ENCODE peak calls at places on chromosomes 4 and X, in five cellular contexts. One of them, this sample, is unnamed.
A peak's percentile ranks its signal among the peaks of the same experiment; 100 is the strongest.

GRCh38 chr4:81038636-81039350 is 8.3 kb downstream of the BMP3 start:
- DNase-seq in lung: no peak
- DNase-seq in aorta: no peak
- DNase-seq in effector memory CD4-positive, alpha-beta T cell: no peak
- DNase-seq in small intestine: no peak
- DNase-seq in this sample: no peak

GRCh38 chrX:50684871-50685270 is 129.1 kb downstream of the SHROOM4 start:
- DNase-seq in small intestine: no peak
- DNase-seq in aorta: no peak
- DNase-seq in lung: no peak
- DNase-seq in effector memory CD4-positive, alpha-beta T cell: no peak
- DNase-seq in this sample: no peak

GRCh38 chrX:123835661-123836371 is 24.0 kb upstream of the XIAP start:
- DNase-seq in small intestine: peak; percentile 51
- DNase-seq in lung: no peak
- DNase-seq in aorta: no peak
- DNase-seq in effector memory CD4-positive, alpha-beta T cell: no peak
- DNase-seq in this sample: no peak

GRCh38 chr4:40991908-40992307 is 222.4 kb downstream of the APBB2 start:
- DNase-seq in lung: no peak
- DNase-seq in effector memory CD4-positive, alpha-beta T cell: no peak
- DNase-seq in aorta: no peak
- DNase-seq in small intestine: no peak
- DNase-seq in this sample: no peak

GRCh38 chr4:2820216-2820982 is 23.2 kb upstream of the ADD1 start:
- DNase-seq in lung: no peak
- DNase-seq in effector memory CD4-positive, alpha-beta T cell: no peak
- DNase-seq in small intestine: no peak
- DNase-seq in aorta: peak; percentile 29
- DNase-seq in this sample: no peak

GRCh38 chr4:37793562-37793961 is 32.9 kb upstream of the PGM2 start:
- DNase-seq in aorta: no peak
- DNase-seq in effector memory CD4-positive, alpha-beta T cell: no peak
- DNase-seq in small intestine: peak; percentile 21
- DNase-seq in lung: peak; percentile 39
- DNase-seq in this sample: no peak

GRCh38 chr4:110540606-110541440 is 64.9 kb downstream of the ENPEP start:
- DNase-seq in effector memory CD4-positive, alpha-beta T cell: no peak
- DNase-seq in lung: no peak
- DNase-seq in small intestine: no peak
- DNase-seq in aorta: no peak
- DNase-seq in this sample: no peak

GRCh38 chr4:54992266-54992665 is 133.1 kb downstream of the KDR start:
- DNase-seq in lung: no peak
- DNase-seq in effector memory CD4-positive, alpha-beta T cell: no peak
- DNase-seq in aorta: no peak
- DNase-seq in small intestine: no peak
- DNase-seq in this sample: no peak

GRCh38 chr4:87213425-87213824 is 7.0 kb downstream of the KLHL8 start:
- DNase-seq in small intestine: no peak
- DNase-seq in aorta: no peak
- DNase-seq in lung: no peak
- DNase-seq in effector memory CD4-positive, alpha-beta T cell: no peak
- DNase-seq in this sample: no peak

GRCh38 chrX:39158801-39159657 is 357.8 kb downstream of the MID1IP1 start:
- DNase-seq in aorta: no peak
- DNase-seq in effector memory CD4-positive, alpha-beta T cell: no peak
- DNase-seq in small intestine: no peak
- DNase-seq in lung: peak; percentile 27
- DNase-seq in this sample: no peak

GRCh38 chr4:54657194-54657555 is 582 bp upstream of the KIT start:
- DNase-seq in small intestine: no peak
- DNase-seq in aorta: no peak
- DNase-seq in effector memory CD4-positive, alpha-beta T cell: no peak
- DNase-seq in lung: no peak
- DNase-seq in this sample: no peak

GRCh38 chr4:124409044-124409443 is 303.5 kb downstream of the ANKRD50 start:
- DNase-seq in aorta: no peak
- DNase-seq in small intestine: no peak
- DNase-seq in lung: no peak
- DNase-seq in effector memory CD4-positive, alpha-beta T cell: no peak
- DNase-seq in this sample: no peak

GRCh38 chr4:140094701-140095420 is 59.1 kb downstream of the MAML3 start:
- DNase-seq in effector memory CD4-positive, alpha-beta T cell: no peak
- DNase-seq in aorta: peak; percentile 90
- DNase-seq in lung: peak; percentile 49
- DNase-seq in small intestine: no peak
- DNase-seq in this sample: no peak

GRCh38 chrX:95505721-95506120 is 1178.9 kb upstream of the DIAPH2 start:
- DNase-seq in aorta: no peak
- DNase-seq in small intestine: no peak
- DNase-seq in effector memory CD4-positive, alpha-beta T cell: no peak
- DNase-seq in lung: no peak
- DNase-seq in this sample: no peak

GRCh38 chr4:129641179-129641578 is 545.2 kb downstream of the C4orf33 start:
- DNase-seq in lung: peak; percentile 50
- DNase-seq in effector memory CD4-positive, alpha-beta T cell: no peak
- DNase-seq in small intestine: peak; percentile 50
- DNase-seq in aorta: peak; percentile 57
- DNase-seq in this sample: no peak

GRCh38 chrX:44675364-44676024 is 132.8 kb upstream of the FUNDC1 start:
- DNase-seq in small intestine: no peak
- DNase-seq in effector memory CD4-positive, alpha-beta T cell: no peak
- DNase-seq in aorta: peak; percentile 60
- DNase-seq in lung: peak; percentile 43
- DNase-seq in this sample: no peak

GRCh38 chr4:67106846-67107467 is 438.3 kb downstream of the CENPC start:
- DNase-seq in effector memory CD4-positive, alpha-beta T cell: no peak
- DNase-seq in small intestine: no peak
- DNase-seq in lung: no peak
- DNase-seq in aorta: no peak
- DNase-seq in this sample: no peak

GRCh38 chr4:141352775-141353544 is 132.3 kb downstream of the ZNF330 start:
- DNase-seq in small intestine: no peak
- DNase-seq in aorta: no peak
- DNase-seq in effector memory CD4-positive, alpha-beta T cell: no peak
- DNase-seq in lung: no peak
- DNase-seq in this sample: no peak

GRCh38 chr4:65799513-65799912 is 129.2 kb upstream of the EPHA5 start:
- DNase-seq in lung: no peak
- DNase-seq in small intestine: no peak
- DNase-seq in aorta: no peak
- DNase-seq in effector memory CD4-positive, alpha-beta T cell: no peak
- DNase-seq in this sample: no peak

GRCh38 chr4:145207934-145208333 is 27.5 kb upstream of the OTUD4 start:
- DNase-seq in lung: no peak
- DNase-seq in aorta: no peak
- DNase-seq in effector memory CD4-positive, alpha-beta T cell: no peak
- DNase-seq in small intestine: no peak
- DNase-seq in this sample: no peak

GRCh38 chr4:2767705-2768074 is 11.6 kb upstream of the TNIP2 start:
- DNase-seq in small intestine: no peak
- DNase-seq in aorta: no peak
- DNase-seq in effector memory CD4-positive, alpha-beta T cell: no peak
- DNase-seq in lung: no peak
- DNase-seq in this sample: peak; percentile 67

GRCh38 chr4:119132306-119132705 is 3.3 kb upstream of the MYOZ2 start:
- DNase-seq in lung: no peak
- DNase-seq in small intestine: no peak
- DNase-seq in effector memory CD4-positive, alpha-beta T cell: no peak
- DNase-seq in aorta: no peak
- DNase-seq in this sample: no peak

GRCh38 chr4:5751918-5752802 is 41.2 kb downstream of the EVC start:
- DNase-seq in lung: no peak
- DNase-seq in aorta: no peak
- DNase-seq in effector memory CD4-positive, alpha-beta T cell: no peak
- DNase-seq in small intestine: no peak
- DNase-seq in this sample: no peak

GRCh38 chr4:113849771-113850170 is 88.2 kb upstream of the CAMK2D start:
- DNase-seq in small intestine: no peak
- DNase-seq in effector memory CD4-positive, alpha-beta T cell: no peak
- DNase-seq in lung: peak; percentile 31
- DNase-seq in aorta: peak; percentile 42
- DNase-seq in this sample: no peak

GRCh38 chr4:3710451-3711182 is 55.6 kb upstream of the ADRA2C start:
- DNase-seq in aorta: peak; percentile 56
- DNase-seq in lung: no peak
- DNase-seq in small intestine: no peak
- DNase-seq in effector memory CD4-positive, alpha-beta T cell: no peak
- DNase-seq in this sample: no peak

GRCh38 chr4:19736968-19737756 is 514.5 kb upstream of the SLIT2 start:
- DNase-seq in small intestine: no peak
- DNase-seq in lung: no peak
- DNase-seq in effector memory CD4-positive, alpha-beta T cell: no peak
- DNase-seq in aorta: no peak
- DNase-seq in this sample: no peak

GRCh38 chr4:36041340-36041739 is 203.0 kb downstream of the ARAP2 start:
- DNase-seq in small intestine: no peak
- DNase-seq in lung: no peak
- DNase-seq in aorta: no peak
- DNase-seq in effector memory CD4-positive, alpha-beta T cell: no peak
- DNase-seq in this sample: no peak

DNA sequence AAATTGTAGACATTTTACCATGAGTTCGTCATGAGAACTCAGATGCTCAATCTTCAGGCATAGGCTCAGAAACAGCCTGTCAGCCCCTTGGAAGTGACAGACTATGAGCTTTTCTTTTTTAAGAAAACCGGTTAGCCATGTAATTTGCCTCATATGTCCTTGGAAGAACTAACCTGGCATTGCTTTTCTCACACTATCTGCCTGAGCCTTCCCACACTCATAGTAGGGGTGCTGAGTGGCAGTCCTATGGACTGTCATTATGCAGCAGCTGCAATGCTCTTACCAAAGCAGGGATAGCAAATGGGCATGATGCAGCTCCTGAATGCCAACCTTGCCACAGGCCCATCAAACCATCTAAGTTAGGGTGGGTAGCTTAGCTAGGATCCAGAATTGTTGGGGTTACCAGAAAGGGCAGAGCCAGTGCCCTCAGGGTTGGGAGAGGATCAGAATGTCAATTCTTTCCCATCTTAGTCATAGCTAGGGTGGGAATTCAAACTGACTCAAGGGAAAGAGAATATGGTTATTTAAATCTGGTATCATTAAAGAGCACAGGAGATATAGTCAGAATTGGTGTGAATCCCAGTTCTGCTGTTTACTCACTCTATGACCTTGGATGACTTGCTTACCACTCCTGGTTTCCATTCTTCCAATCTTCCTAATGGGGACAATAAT is 230.6 kb upstream of the CPEB2 start:
- DNase-seq in effector memory CD4-positive, alpha-beta T cell: no peak
- DNase-seq in small intestine: no peak
- DNase-seq in lung: no peak
- DNase-seq in aorta: no peak
- DNase-seq in this sample: no peak
- H3K9me3 ChIP-seq in effector memory CD4-positive, alpha-beta T cell: no peaks in the 10 kb centered on the region
- H3K9me3 ChIP-seq in small intestine: no peaks in the 10 kb centered on the region
- H3K9me3 ChIP-seq in lung: no peaks in the 10 kb centered on the region
- H3K9me3 ChIP-seq in aorta: no peaks in the 10 kb centered on the region
- H3K9me3 ChIP-seq in this sample: no peaks in the 10 kb centered on the region

GRCh38 chr4:179328627-179329026 is 1886.4 kb upstream of the AGA start:
- DNase-seq in effector memory CD4-positive, alpha-beta T cell: no peak
- DNase-seq in small intestine: no peak
- DNase-seq in aorta: no peak
- DNase-seq in lung: no peak
- DNase-seq in this sample: no peak

DNA sequence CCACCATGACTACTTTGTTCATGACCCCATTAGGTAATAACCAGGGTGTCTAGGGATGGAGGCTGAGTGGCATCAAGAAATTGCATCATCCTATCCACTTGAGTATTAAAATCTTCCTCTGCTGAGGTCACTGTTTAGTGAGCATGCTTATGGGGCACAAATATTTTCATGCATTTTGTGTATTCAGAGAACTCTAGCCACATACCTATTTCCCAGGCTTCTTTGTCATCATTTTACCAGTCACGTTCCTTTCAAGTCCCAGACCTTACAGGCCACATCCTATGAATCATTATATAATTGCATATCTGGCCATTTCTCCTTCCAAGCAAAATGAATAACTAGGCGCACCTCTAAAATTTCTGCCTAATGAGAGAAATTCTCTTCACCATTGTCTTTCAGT is 1882.9 kb upstream of the AGA start:
- DNase-seq in small intestine: no peak
- DNase-seq in effector memory CD4-positive, alpha-beta T cell: no peak
- DNase-seq in lung: no peak
- DNase-seq in aorta: no peak
- DNase-seq in this sample: no peak
- H3K27ac ChIP-seq in small intestine: no peak overlapping the region
- H3K27ac ChIP-seq in effector memory CD4-positive, alpha-beta T cell: no peak overlapping the region
- H3K27ac ChIP-seq in lung: no peak overlapping the region
- H3K27ac ChIP-seq in aorta: no peak overlapping the region
- H3K27ac ChIP-seq in this sample: no peak overlapping the region

DNA sequence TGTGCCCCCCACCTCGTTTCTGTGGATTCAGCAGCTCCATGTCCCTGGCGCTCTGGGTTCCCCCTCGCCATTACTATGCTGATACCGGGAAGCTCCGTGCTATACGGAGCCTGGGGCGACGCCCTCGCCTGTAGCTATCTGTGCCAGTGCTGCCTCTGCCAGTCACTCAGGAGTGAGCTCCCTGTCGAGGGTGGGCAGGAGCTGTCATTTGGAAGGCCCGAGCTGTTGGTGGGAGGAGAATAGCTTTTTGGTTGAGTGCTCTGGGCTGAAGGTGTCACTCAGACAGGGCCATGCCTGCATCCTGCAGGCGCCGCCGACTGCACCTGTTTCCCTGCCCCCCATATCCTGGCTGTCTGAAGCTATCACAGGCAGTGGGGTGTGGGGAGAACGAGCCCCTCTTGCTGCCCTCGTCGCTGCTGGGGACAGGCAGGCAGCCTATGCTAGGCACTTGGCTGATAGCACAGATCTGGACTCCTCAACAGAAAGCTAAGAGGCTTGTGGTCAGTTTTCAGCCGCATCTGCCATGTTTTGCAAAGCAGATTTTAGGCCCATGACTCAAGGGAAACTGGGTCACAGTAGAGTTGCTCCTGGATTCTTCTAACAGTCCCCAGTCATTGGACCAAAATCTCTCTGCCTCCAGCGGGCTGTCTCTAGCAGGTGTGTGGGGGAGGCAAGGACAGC is 31.8 kb downstream of the CPLX1 start:
- DNase-seq in effector memory CD4-positive, alpha-beta T cell: no peak
- DNase-seq in small intestine: no peak
- DNase-seq in aorta: no peak
- DNase-seq in lung: no peak
- DNase-seq in this sample: no peak
- H3K27me3 ChIP-seq in effector memory CD4-positive, alpha-beta T cell: peaks cover 18% of the 10 kb centered on the region
- H3K27me3 ChIP-seq in small intestine: peaks cover 16% of the 10 kb centered on the region
- H3K27me3 ChIP-seq in aorta: no peaks in the 10 kb centered on the region
- H3K27me3 ChIP-seq in lung: peaks cover 10% of the 10 kb centered on the region
- H3K27me3 ChIP-seq in this sample: no peaks in the 10 kb centered on the region

DNA sequence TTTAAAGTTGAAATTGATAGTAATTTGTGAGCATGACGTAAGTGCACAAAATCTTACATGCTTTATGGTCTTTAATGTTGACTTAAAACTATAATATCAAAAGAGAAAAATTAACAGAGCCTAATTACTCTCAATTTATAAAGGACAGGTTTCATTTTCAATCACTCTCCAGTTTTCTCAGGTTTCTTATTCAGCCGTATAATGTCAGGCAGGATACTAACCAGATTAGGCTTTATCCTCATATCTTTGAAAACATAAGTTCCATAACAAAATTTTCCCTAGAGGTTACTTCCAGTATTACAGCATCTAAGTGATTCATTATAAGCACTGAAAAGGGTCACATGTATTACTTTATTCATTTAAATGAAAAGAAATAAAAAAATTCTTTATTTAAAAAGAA is 492.1 kb downstream of the PACRGL start:
- DNase-seq in effector memory CD4-positive, alpha-beta T cell: no peak
- DNase-seq in aorta: no peak
- DNase-seq in lung: no peak
- DNase-seq in small intestine: no peak
- DNase-seq in this sample: no peak
- H3K9me3 ChIP-seq in effector memory CD4-positive, alpha-beta T cell: no peaks in the 10 kb centered on the region
- H3K9me3 ChIP-seq in aorta: no peaks in the 10 kb centered on the region
- H3K9me3 ChIP-seq in lung: no peaks in the 10 kb centered on the region
- H3K9me3 ChIP-seq in small intestine: no peaks in the 10 kb centered on the region
- H3K9me3 ChIP-seq in this sample: no peaks in the 10 kb centered on the region